ENCODE peak calls at places on chromosomes 4 and X, in nine cellular contexts. One of them, this sample, is unnamed.

GRCh38 chrX:15789979-15790765 is at the start of gene ZRSR2:
- DNase-seq in GM23248: peak; percentile 86
- DNase-seq in neural progenitor cell: peak; percentile 91
- DNase-seq in SK-N-SH: peak; percentile 93
- DNase-seq in endodermal cell: peak; percentile 95
- DNase-seq in kidney: peak; percentile 95
- DNase-seq in IMR-90: peak; percentile 78
- DNase-seq in mesenchymal stem cell: peak; percentile 77
- DNase-seq in GM12878: peak; percentile 58
- DNase-seq in this sample: peak; percentile 93

GRCh38 chrX:154136627-154137161 is 7.3 kb upstream of the OPN1LW start:
- DNase-seq in IMR-90: peak; percentile 25
- DNase-seq in endodermal cell: peak; percentile 93
- DNase-seq in neural progenitor cell: peak; percentile 91
- DNase-seq in kidney: peak; percentile 88
- DNase-seq in GM23248: peak; percentile 73
- DNase-seq in SK-N-SH: peak; percentile 89
- DNase-seq in mesenchymal stem cell: peak; percentile 59
- DNase-seq in GM12878: no peak
- DNase-seq in this sample: peak; percentile 77

GRCh38 chrX:68753218-68753617 is 75.6 kb upstream of the EFNB1 start:
- DNase-seq in neural progenitor cell: no peak
- DNase-seq in SK-N-SH: no peak
- DNase-seq in mesenchymal stem cell: no peak
- DNase-seq in endodermal cell: no peak
- DNase-seq in GM23248: no peak
- DNase-seq in kidney: no peak
- DNase-seq in IMR-90: no peak
- DNase-seq in GM12878: no peak
- DNase-seq in this sample: no peak

GRCh38 chrX:18047440-18047940 is 173.2 kb downstream of the BEND2 start:
- DNase-seq in GM23248: no peak
- DNase-seq in SK-N-SH: no peak
- DNase-seq in IMR-90: no peak
- DNase-seq in kidney: no peak
- DNase-seq in neural progenitor cell: no peak
- DNase-seq in mesenchymal stem cell: no peak
- DNase-seq in GM12878: no peak
- DNase-seq in endodermal cell: no peak
- DNase-seq in this sample: no peak

GRCh38 chr4:160351018-160351417 is 1248.1 kb downstream of the RAPGEF2 start:
- DNase-seq in GM12878: no peak
- DNase-seq in GM23248: no peak
- DNase-seq in neural progenitor cell: no peak
- DNase-seq in kidney: no peak
- DNase-seq in endodermal cell: no peak
- DNase-seq in mesenchymal stem cell: no peak
- DNase-seq in IMR-90: no peak
- DNase-seq in SK-N-SH: no peak
- DNase-seq in this sample: no peak

GRCh38 chr4:37385424-37385823 is 140.9 kb downstream of the NWD2 start:
- DNase-seq in IMR-90: no peak
- DNase-seq in neural progenitor cell: no peak
- DNase-seq in endodermal cell: no peak
- DNase-seq in GM12878: no peak
- DNase-seq in kidney: no peak
- DNase-seq in GM23248: no peak
- DNase-seq in SK-N-SH: no peak
- DNase-seq in mesenchymal stem cell: no peak
- DNase-seq in this sample: no peak

GRCh38 chr4:185518494-185518893 is 16.8 kb downstream of the PDLIM3 start:
- DNase-seq in IMR-90: no peak
- DNase-seq in GM23248: no peak
- DNase-seq in GM12878: no peak
- DNase-seq in endodermal cell: no peak
- DNase-seq in neural progenitor cell: no peak
- DNase-seq in mesenchymal stem cell: no peak
- DNase-seq in kidney: no peak
- DNase-seq in SK-N-SH: no peak
- DNase-seq in this sample: no peak

GRCh38 chr4:108193891-108194672 is 25.4 kb upstream of the LEF1 start:
- DNase-seq in kidney: no peak
- DNase-seq in endodermal cell: peak; percentile 64
- DNase-seq in SK-N-SH: no peak
- DNase-seq in neural progenitor cell: peak; percentile 76
- DNase-seq in IMR-90: no peak
- DNase-seq in GM23248: no peak
- DNase-seq in GM12878: no peak
- DNase-seq in mesenchymal stem cell: peak; percentile 20
- DNase-seq in this sample: peak; percentile 75

GRCh38 chr4:78704981-78705757 is 71.0 kb upstream of the BMP2K start:
- DNase-seq in SK-N-SH: no peak
- DNase-seq in GM12878: no peak
- DNase-seq in GM23248: peak; percentile 94
- DNase-seq in endodermal cell: no peak
- DNase-seq in neural progenitor cell: no peak
- DNase-seq in mesenchymal stem cell: no peak
- DNase-seq in IMR-90: peak; percentile 78
- DNase-seq in kidney: no peak
- DNase-seq in this sample: peak; percentile 62

GRCh38 chrX:115504167-115504566 is 56.8 kb upstream of the PLS3 start:
- DNase-seq in mesenchymal stem cell: no peak
- DNase-seq in GM12878: peak; percentile 23
- DNase-seq in neural progenitor cell: no peak
- DNase-seq in SK-N-SH: no peak
- DNase-seq in IMR-90: no peak
- DNase-seq in endodermal cell: no peak
- DNase-seq in kidney: no peak
- DNase-seq in GM23248: no peak
- DNase-seq in this sample: no peak

DNA sequence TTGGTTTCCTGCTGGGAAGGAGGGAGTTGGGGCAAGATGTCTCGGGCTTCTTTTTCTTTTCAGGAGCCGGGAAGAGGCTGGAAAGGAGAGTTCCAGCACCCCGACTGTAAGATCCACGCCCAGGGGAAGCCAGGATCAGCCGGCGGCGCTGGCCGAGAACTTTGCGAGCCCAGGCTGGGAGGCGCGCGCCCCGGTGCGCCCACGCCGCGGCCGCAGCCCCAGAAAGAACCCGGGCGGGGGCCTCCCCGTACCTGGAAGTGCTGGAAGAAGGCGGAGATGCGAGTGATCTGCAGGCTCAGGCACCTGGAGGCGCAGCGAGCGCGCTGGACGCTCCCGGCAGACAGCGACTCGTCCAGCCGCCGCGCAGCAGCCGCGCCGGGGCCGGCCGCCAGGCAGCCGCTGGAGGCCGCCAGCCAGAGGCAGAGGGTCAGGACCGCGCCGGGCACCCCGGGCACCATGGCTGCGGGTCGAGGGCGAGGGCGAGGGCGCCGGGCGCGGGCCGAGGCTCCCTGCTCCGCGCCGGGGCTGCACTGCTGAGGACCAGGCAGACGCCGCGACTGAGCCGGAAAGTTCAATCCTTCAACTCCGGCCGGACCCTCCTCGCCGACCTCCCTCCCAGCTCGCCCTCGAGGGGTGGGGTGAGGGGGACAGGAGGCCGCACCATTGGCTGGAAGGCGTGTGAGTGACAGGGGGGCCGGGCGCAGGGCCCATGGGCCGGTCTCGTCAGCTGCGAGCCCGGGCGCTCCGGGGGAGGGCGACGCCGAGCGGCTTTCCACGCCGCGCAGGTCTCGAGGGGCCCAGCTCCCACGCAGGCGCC is at the start of gene ANOS1:
- DNase-seq in neural progenitor cell: peak; percentile 88
- DNase-seq in kidney: peak; percentile 81
- DNase-seq in GM12878: no peak
- DNase-seq in mesenchymal stem cell: peak; percentile 22
- DNase-seq in IMR-90: no peak
- DNase-seq in GM23248: peak; percentile 16
- DNase-seq in SK-N-SH: peak; percentile 58
- DNase-seq in endodermal cell: peak; percentile 91
- DNase-seq in this sample: peak; percentile 18
- H3K9ac ChIP-seq in neural progenitor cell: no peak within 1 kb of the TSS
- H3K9ac ChIP-seq in kidney: no peak within 1 kb of the TSS
- H3K9ac ChIP-seq in GM12878: no peak within 1 kb of the TSS
- H3K9ac ChIP-seq in mesenchymal stem cell: no peak within 1 kb of the TSS
- H3K9ac ChIP-seq in IMR-90: no peak within 1 kb of the TSS
- H3K9ac ChIP-seq in GM23248: no peak within 1 kb of the TSS
- H3K9ac ChIP-seq in SK-N-SH: no peak within 1 kb of the TSS
- H3K9ac ChIP-seq in endodermal cell: peak within 1 kb of the TSS; percentile 38
- H3K9ac ChIP-seq in this sample: no peak within 1 kb of the TSS

GRCh38 chr4:121688696-121689095 is 8.1 kb downstream of the ANXA5 start:
- DNase-seq in mesenchymal stem cell: no peak
- DNase-seq in neural progenitor cell: no peak
- DNase-seq in GM23248: no peak
- DNase-seq in SK-N-SH: no peak
- DNase-seq in endodermal cell: no peak
- DNase-seq in kidney: no peak
- DNase-seq in GM12878: no peak
- DNase-seq in IMR-90: no peak
- DNase-seq in this sample: no peak

GRCh38 chr4:121692261-121692660 is 4.5 kb downstream of the ANXA5 start:
- DNase-seq in neural progenitor cell: no peak
- DNase-seq in kidney: no peak
- DNase-seq in IMR-90: no peak
- DNase-seq in endodermal cell: no peak
- DNase-seq in SK-N-SH: no peak
- DNase-seq in GM23248: no peak
- DNase-seq in mesenchymal stem cell: no peak
- DNase-seq in GM12878: no peak
- DNase-seq in this sample: no peak

GRCh38 chr4:121688261-121688660 is 8.5 kb downstream of the ANXA5 start:
- DNase-seq in GM12878: no peak
- DNase-seq in endodermal cell: no peak
- DNase-seq in kidney: no peak
- DNase-seq in SK-N-SH: no peak
- DNase-seq in GM23248: no peak
- DNase-seq in IMR-90: no peak
- DNase-seq in mesenchymal stem cell: no peak
- DNase-seq in neural progenitor cell: no peak
- DNase-seq in this sample: no peak

GRCh38 chr4:121693450-121693849 is 3.3 kb downstream of the ANXA5 start:
- DNase-seq in endodermal cell: no peak
- DNase-seq in mesenchymal stem cell: no peak
- DNase-seq in GM12878: no peak
- DNase-seq in GM23248: no peak
- DNase-seq in kidney: no peak
- DNase-seq in IMR-90: peak; percentile 37
- DNase-seq in neural progenitor cell: no peak
- DNase-seq in SK-N-SH: no peak
- DNase-seq in this sample: no peak

GRCh38 chr4:121690001-121690400 is 6.8 kb downstream of the ANXA5 start:
- DNase-seq in SK-N-SH: no peak
- DNase-seq in GM23248: peak; percentile 74
- DNase-seq in IMR-90: peak; percentile 86
- DNase-seq in mesenchymal stem cell: peak; percentile 93
- DNase-seq in endodermal cell: no peak
- DNase-seq in neural progenitor cell: no peak
- DNase-seq in kidney: no peak
- DNase-seq in GM12878: no peak
- DNase-seq in this sample: peak; percentile 55
- H3K4me1 ChIP-seq in SK-N-SH: no peaks in the 10 kb centered on the region
- H3K4me1 ChIP-seq in GM23248: peaks cover 60% of the 10 kb centered on the region
- H3K4me1 ChIP-seq in IMR-90: peaks cover 30% of the 10 kb centered on the region
- H3K4me1 ChIP-seq in mesenchymal stem cell: peaks cover 15% of the 10 kb centered on the region
- H3K4me1 ChIP-seq in endodermal cell: peaks cover 18% of the 10 kb centered on the region
- H3K4me1 ChIP-seq in neural progenitor cell: peaks cover 4% of the 10 kb centered on the region
- H3K4me1 ChIP-seq in kidney: peaks cover 8% of the 10 kb centered on the region
- H3K4me1 ChIP-seq in GM12878: no peaks in the 10 kb centered on the region
- H3K4me1 ChIP-seq in this sample: peaks cover 82% of the 10 kb centered on the region

GRCh38 chr4:5370286-5370685 is 319.0 kb downstream of the STK32B start:
- DNase-seq in GM23248: peak; percentile 80
- DNase-seq in SK-N-SH: no peak
- DNase-seq in GM12878: no peak
- DNase-seq in neural progenitor cell: no peak
- DNase-seq in IMR-90: peak; percentile 94
- DNase-seq in mesenchymal stem cell: peak; percentile 90
- DNase-seq in endodermal cell: no peak
- DNase-seq in kidney: no peak
- DNase-seq in this sample: peak; percentile 34

GRCh38 chr4:5373327-5373726 is 322.0 kb downstream of the STK32B start:
- DNase-seq in mesenchymal stem cell: no peak
- DNase-seq in IMR-90: no peak
- DNase-seq in GM23248: no peak
- DNase-seq in neural progenitor cell: no peak
- DNase-seq in endodermal cell: no peak
- DNase-seq in SK-N-SH: no peak
- DNase-seq in GM12878: no peak
- DNase-seq in kidney: no peak
- DNase-seq in this sample: no peak

GRCh38 chr4:5372198-5372597 is 320.9 kb downstream of the STK32B start:
- DNase-seq in GM12878: no peak
- DNase-seq in SK-N-SH: no peak
- DNase-seq in IMR-90: no peak
- DNase-seq in neural progenitor cell: no peak
- DNase-seq in mesenchymal stem cell: no peak
- DNase-seq in endodermal cell: no peak
- DNase-seq in kidney: no peak
- DNase-seq in GM23248: no peak
- DNase-seq in this sample: no peak

GRCh38 chr4:5374577-5374976 is 323.3 kb downstream of the STK32B start:
- DNase-seq in GM12878: no peak
- DNase-seq in mesenchymal stem cell: no peak
- DNase-seq in endodermal cell: no peak
- DNase-seq in kidney: no peak
- DNase-seq in SK-N-SH: no peak
- DNase-seq in GM23248: no peak
- DNase-seq in neural progenitor cell: no peak
- DNase-seq in IMR-90: peak; percentile 15
- DNase-seq in this sample: no peak

GRCh38 chr4:5371415-5372190 is 320.3 kb downstream of the STK32B start:
- DNase-seq in mesenchymal stem cell: peak; percentile 78
- DNase-seq in endodermal cell: no peak
- DNase-seq in IMR-90: peak; percentile 80
- DNase-seq in SK-N-SH: no peak
- DNase-seq in kidney: no peak
- DNase-seq in neural progenitor cell: no peak
- DNase-seq in GM23248: peak; percentile 59
- DNase-seq in GM12878: no peak
- DNase-seq in this sample: peak; percentile 85
- H3K9ac ChIP-seq in mesenchymal stem cell: no peak overlapping the region
- H3K9ac ChIP-seq in endodermal cell: no peak overlapping the region
- H3K9ac ChIP-seq in IMR-90: no peak overlapping the region
- H3K9ac ChIP-seq in SK-N-SH: no peak overlapping the region
- H3K9ac ChIP-seq in kidney: no peak overlapping the region
- H3K9ac ChIP-seq in neural progenitor cell: no peak overlapping the region
- H3K9ac ChIP-seq in GM23248: peak overlapping the region; percentile 47
- H3K9ac ChIP-seq in GM12878: no peak overlapping the region
- H3K9ac ChIP-seq in this sample: no peak overlapping the region

DNA sequence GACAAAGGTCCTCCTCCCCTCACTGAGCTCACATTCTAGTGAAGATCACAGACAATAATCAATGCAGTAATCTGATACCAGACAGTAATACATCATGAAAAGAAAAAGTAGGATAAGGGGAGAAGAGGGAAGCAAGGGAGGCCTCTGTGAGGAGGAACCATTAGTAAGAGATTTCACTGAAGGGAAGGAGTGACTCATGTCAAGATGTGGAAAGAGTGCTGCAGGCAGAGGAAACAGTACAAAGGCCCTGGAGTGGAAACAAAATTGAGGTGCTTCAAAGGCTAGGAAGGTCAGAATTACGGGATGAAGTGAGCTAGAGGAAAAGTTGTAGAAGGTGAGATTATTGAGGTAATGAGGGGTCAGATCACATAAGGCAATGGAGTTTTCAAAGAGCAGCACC is 38.1 kb downstream of the LAMTOR3 start:
- DNase-seq in SK-N-SH: no peak
- DNase-seq in kidney: no peak
- DNase-seq in mesenchymal stem cell: peak; percentile 77
- DNase-seq in GM23248: peak; percentile 73
- DNase-seq in GM12878: no peak
- DNase-seq in endodermal cell: no peak
- DNase-seq in IMR-90: peak; percentile 50
- DNase-seq in neural progenitor cell: no peak
- DNase-seq in this sample: peak; percentile 75
- H3K4me1 ChIP-seq in SK-N-SH: no peaks in the 10 kb centered on the region
- H3K4me1 ChIP-seq in kidney: no peaks in the 10 kb centered on the region
- H3K4me1 ChIP-seq in mesenchymal stem cell: peaks cover 2% of the 10 kb centered on the region
- H3K4me1 ChIP-seq in GM23248: no peaks in the 10 kb centered on the region
- H3K4me1 ChIP-seq in GM12878: peaks cover 42% of the 10 kb centered on the region
- H3K4me1 ChIP-seq in endodermal cell: no peaks in the 10 kb centered on the region
- H3K4me1 ChIP-seq in IMR-90: no peaks in the 10 kb centered on the region
- H3K4me1 ChIP-seq in neural progenitor cell: peaks cover 4% of the 10 kb centered on the region
- H3K4me1 ChIP-seq in this sample: peaks cover 29% of the 10 kb centered on the region

This sample was measured in adipocyte.